ENCODE peak calls at places on chromosomes 6 and 20, in four cellular contexts. Q is lower lobe of right lung, R is RWPE1, O is tibial nerve. A is an unnamed sample.

GRCh38 chr6:125001684-125002083 is 39.4 kb downstream of the RNF217 start:
- DNase-seq in Q (no peak), O (no peak), R (no peak), A (no peak)

GRCh38 chr20:43459022-43459942 is 1.6 kb downstream of the SRSF6 start:
- DNase-seq in R (no peak), O (peak), Q (no peak), A (no peak)

GRCh38 chr20:17732907-17733521 is 33.2 kb downstream of the BANF2 start:
- DNase-seq in O (no peak), Q (no peak), R (no peak), A (no peak)

GRCh38 chr6:128111096-128111495 is 210.2 kb upstream of the THEMIS start:
- DNase-seq in O (no peak), Q (no peak), R (no peak), A (no peak)

GRCh38 chr6:163814494-163815364 is 400.2 kb downstream of the QKI start:
- DNase-seq in Q (no peak), O (peak), R (peak), A (peak)

GRCh38 chr20:12113468-12114371 is 196.0 kb downstream of the BTBD3 start:
- DNase-seq in Q (no peak), O (peak), R (no peak), A (no peak)

GRCh38 chr6:11650297-11650696 is 112.7 kb downstream of the TMEM170B start:
- DNase-seq in O (no peak), Q (no peak), R (no peak), A (peak)

GRCh38 chr6:50837589-50838445 is 19.1 kb downstream of the TFAP2B start:
- DNase-seq in O (no peak), Q (no peak), R (no peak), A (no peak)

GRCh38 chr6:20367716-20368485 is 33.8 kb upstream of the E2F3 start:
- DNase-seq in R (no peak), O (no peak), Q (no peak), A (no peak)

GRCh38 chr20:47118201-47118600 is 223.6 kb downstream of the EYA2 start:
- DNase-seq in O (no peak), Q (no peak), R (no peak), A (no peak)

GRCh38 chr6:98529364-98529763 is 305.0 kb upstream of the POU3F2 start:
- DNase-seq in Q (no peak), O (no peak), R (no peak), A (no peak)

GRCh38 chr20:5919634-5920544 is 30.4 kb downstream of the TRMT6 start:
- DNase-seq in Q (no peak), R (peak), O (no peak), A (no peak)

GRCh38 chr6:127900935-127901334 is at the start of gene THEMIS:
- DNase-seq in R (no peak), O (no peak), Q (no peak), A (no peak)

GRCh38 chr6:99138445-99138844 is 190.7 kb upstream of the FBXL4 start:
- DNase-seq in Q (no peak), R (no peak), O (no peak), A (no peak)

GRCh38 chr6:107698146-107698545 is 126.0 kb downstream of the SCML4 start:
- DNase-seq in R (no peak), O (no peak), Q (no peak), A (no peak)

GRCh38 chr6:96235927-96236326 is 220.2 kb downstream of the FUT9 start:
- DNase-seq in R (no peak), O (no peak), Q (no peak), A (no peak)

GRCh38 chr6:120373185-120373584 is 961.1 kb downstream of the TBC1D32 start:
- DNase-seq in O (no peak), Q (no peak), R (no peak), A (no peak)

GRCh38 chr6:83613378-83613777 is 95.5 kb downstream of the SNAP91 start:
- DNase-seq in O (no peak), R (no peak), Q (no peak), A (no peak)

DNA sequence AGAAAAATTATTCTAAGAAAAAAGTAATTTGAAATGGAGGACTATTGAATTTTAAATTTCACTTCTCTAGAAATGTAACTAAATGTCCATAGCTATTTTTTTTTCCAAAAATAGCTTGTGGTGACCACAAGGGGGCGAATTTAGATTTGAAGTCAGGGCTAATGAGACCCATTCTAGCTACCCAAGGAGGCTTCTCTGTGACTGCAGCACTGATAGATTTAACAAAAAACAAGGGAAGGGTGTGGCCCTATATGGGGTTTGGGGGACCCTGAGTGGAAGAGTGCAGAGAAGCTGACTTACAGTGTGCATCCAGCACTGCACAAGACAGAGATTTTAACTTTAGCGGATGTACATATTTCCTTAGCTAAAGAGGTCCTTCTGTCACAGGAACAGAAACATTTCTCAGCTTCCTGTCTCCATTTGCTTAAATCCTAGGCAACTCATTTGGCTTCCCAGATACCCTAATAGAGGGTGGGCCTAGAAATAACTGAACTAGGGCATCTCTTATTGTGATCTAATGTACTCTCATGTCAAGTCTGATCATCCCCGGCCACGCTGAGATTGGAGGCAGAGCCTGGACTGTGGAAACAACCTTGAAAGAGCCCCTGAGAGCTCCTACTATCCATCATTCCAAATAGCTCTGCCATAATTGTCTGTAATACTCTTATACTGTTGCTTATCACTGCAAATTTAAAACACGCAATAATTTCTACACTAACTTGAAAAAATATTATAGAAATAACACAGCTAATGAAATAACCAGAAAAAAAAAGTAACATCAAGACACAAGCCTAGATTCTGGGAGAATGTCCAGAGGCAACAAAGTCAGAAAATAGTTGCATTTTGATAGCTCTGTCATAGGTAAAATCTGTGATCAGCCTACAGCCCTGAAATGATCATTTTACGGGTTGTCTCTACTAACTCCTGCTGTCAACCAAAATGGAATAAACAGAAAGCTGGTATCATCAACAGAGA is 93.6 kb downstream of the SNAP91 start:
- DNase-seq in Q (no peak), O (no peak), R (peak), A (no peak)
- TF ChIP-seq CTCF in Q (peak), O (no peak), R (peak), A (peak)

GRCh38 chr6:21556506-21556905 is 37.0 kb upstream of the SOX4 start:
- DNase-seq in O (no peak), Q (no peak), R (no peak), A (no peak)

GRCh38 chr6:21555197-21555596 is 38.4 kb upstream of the SOX4 start:
- DNase-seq in Q (no peak), O (no peak), R (no peak), A (no peak)

GRCh38 chr6:21554286-21554685 is 39.3 kb upstream of the SOX4 start:
- DNase-seq in O (no peak), Q (no peak), R (no peak), A (no peak)

GRCh38 chr6:21559238-21559637 is 34.3 kb upstream of the SOX4 start:
- DNase-seq in O (no peak), R (no peak), Q (no peak), A (no peak)

DNA sequence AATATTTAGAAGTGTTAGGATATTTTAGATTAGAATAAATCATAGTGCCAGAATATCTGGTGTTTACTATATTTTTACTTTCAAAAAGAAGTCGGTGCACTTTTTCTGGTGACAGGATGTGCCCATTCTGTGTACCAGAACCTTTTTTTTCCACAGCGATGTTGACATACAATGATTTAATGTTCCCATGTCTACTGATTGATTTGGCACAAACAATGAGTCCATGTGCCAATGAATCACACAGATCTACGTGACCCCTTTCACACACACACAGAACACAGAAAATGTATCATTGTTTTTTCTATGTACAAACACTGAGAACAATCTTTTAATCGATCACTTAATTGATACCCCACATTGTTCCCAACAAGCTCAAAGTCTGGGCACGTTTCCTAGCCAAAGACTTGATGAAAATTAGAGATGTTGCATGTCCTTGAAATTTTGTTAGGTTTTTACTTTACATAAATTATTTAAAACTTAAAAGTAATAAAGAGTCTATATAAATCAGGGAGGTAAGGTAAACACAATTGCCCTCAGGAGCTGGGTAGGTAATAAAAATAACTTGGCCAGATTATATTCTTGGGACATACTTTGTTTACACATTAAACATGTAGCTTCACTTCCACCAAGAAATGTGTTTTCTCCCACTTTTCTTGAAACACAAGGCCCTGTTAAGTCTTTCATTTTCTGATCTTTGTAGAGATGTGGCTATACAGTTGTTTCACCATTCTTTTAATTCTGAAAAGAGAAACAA is 36.4 kb upstream of the SOX4 start:
- DNase-seq in O (peak), R (no peak), Q (no peak), A (no peak)
- H3K27ac ChIP-seq in O (no peak), R (no peak), Q (no peak), A (no peak)

GRCh38 chr20:38723982-38724602 is at the start of gene SLC32A1:
- DNase-seq in Q (no peak), O (no peak), R (no peak), A (no peak)

GRCh38 chr20:38723069-38723981 is 961 bp upstream of the SLC32A1 start:
- DNase-seq in Q (no peak), O (no peak), R (no peak), A (no peak)

GRCh38 chr20:38725458-38725958 is 1.2 kb downstream of the SLC32A1 start:
- DNase-seq in O (no peak), R (no peak), Q (no peak), A (no peak)

GRCh38 chr20:38725959-38726848 is 1.9 kb downstream of the SLC32A1 start:
- DNase-seq in O (no peak), R (peak), Q (no peak), A (no peak)

DNA sequence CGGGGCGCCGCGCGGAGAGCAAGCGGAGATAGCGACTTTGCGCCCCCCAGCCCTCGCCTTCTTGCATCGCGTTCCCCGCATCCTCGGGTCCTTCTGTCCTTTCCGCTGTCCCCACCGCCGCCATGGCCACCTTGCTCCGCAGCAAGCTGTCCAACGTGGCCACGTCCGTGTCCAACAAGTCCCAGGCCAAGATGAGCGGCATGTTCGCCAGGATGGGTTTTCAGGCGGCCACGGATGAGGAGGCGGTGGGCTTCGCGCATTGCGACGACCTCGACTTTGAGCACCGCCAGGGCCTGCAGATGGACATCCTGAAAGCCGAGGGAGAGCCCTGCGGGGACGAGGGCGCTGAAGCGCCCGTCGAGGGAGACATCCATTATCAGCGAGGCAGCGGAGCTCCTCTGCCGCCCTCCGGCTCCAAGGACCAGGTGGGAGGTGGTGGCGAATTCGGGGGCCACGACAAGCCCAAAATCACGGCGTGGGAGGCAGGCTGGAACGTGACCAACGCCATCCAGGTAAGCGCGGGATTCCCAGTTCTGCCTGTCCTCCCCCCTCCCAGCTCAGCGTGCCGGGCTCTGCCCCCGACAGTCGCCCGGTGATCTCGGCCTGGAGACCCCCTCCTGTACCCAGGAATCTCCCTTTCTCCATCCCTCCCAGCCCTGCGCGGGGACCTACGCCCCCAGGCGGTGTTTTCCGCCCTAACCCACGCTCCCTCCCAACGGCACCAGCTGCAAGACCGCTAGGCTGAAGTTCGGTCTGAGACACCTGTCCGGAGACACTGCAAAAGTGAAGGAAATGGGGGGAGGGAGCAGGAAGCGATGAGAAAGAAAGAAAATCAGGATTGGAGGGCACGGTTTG is 544 bp downstream of the SLC32A1 start:
- DNase-seq in O (no peak), Q (no peak), R (no peak), A (no peak)
- TF ChIP-seq CTCF in O (no peak), Q (no peak), R (no peak), A (no peak)

GRCh38 chr20:35145141-35145564 is 2.0 kb downstream of the EDEM2 start:
- DNase-seq in O (no peak), Q (no peak), R (peak), A (no peak)

GRCh38 chr20:35151739-35152138 is 4.6 kb upstream of the EDEM2 start:
- DNase-seq in R (no peak), Q (no peak), O (peak), A (no peak)

GRCh38 chr20:35144694-35145093 is 2.4 kb downstream of the EDEM2 start:
- DNase-seq in R (no peak), Q (no peak), O (peak), A (no peak)

GRCh38 chr20:35146922-35147574 is at the start of gene EDEM2:
- DNase-seq in Q (peak), O (peak), R (peak), A (peak)

GRCh38 chr20:35146299-35146921 is 726 bp downstream of the EDEM2 start:
- DNase-seq in R (peak), Q (peak), O (no peak), A (no peak)
- H3K27ac ChIP-seq in R (peak), Q (peak), O (peak), A (peak)

DNA sequence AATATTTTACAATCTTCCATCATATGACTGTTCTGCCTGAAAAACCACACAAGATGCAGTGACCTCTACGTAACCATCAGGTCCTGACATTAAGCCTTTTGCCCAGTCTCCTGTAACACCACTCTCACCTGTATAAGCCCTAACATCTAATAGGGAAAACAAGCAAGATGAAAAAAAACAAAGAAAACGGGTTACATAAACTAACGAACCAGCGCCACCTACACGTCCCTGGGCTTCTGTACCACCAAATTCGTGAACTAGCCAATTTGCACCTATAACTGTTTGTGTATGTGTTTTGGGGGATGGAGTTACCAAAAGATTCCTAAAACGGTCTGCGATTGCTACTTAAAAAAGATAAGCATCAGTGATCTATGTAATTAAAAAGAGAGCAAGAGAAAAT is 70.2 kb downstream of the BLOC1S5 start:
- DNase-seq in R (no peak), Q (no peak), O (no peak), A (no peak)
- TF ChIP-seq CTCF in R (no peak), Q (no peak), O (no peak), A (no peak)

GRCh38 chr20:7499201-7499600 is 441.1 kb downstream of the HAO1 start:
- DNase-seq in O (no peak), R (peak), Q (no peak), A (no peak)
- H3K27ac ChIP-seq in O (no peak), R (no peak), Q (no peak), A (no peak)

GRCh38 chr6:35752330-35752729 is 15.5 kb downstream of the ARMC12 start:
- DNase-seq in Q (no peak), O (no peak), R (no peak), A (no peak)

GRCh38 chr6:35757461-35758123 is 18.8 kb upstream of the CLPSL2 start:
- DNase-seq in O (no peak), Q (no peak), R (no peak), A (no peak)

GRCh38 chr6:35755525-35755924 is 18.7 kb downstream of the ARMC12 start:
- DNase-seq in R (no peak), Q (no peak), O (no peak), A (no peak)

GRCh38 chr6:35751594-35751993 is 14.8 kb downstream of the ARMC12 start:
- DNase-seq in O (no peak), R (no peak), Q (no peak), A (no peak)

GRCh38 chr6:35754452-35755321 is 17.9 kb downstream of the ARMC12 start:
- DNase-seq in O (no peak), Q (no peak), R (no peak), A (no peak)
- TF ChIP-seq CTCF in O (no peak), Q (no peak), R (no peak), A (no peak)

GRCh38 chr6:36605560-36606391 is 11.6 kb downstream of the SRSF3 start:
- DNase-seq in O (no peak), Q (no peak), R (no peak), A (no peak)
- H3K27ac ChIP-seq in O (no peak), Q (no peak), R (peak), A (peak)

A was measured in psoas muscle.